ENCODE peak calls at places on chromosomes 4 and X, in five cellular contexts. V is SK-N-SH, T is HepG2, A is A549, B is Panc1. R is an unnamed sample.

GRCh38 chrX:53445977-53446376 is 11.8 kb upstream of the HSD17B10 start:
- DNase-seq in B (no peak), T (peak), A (peak), V (peak), R (peak)

GRCh38 chr4:107818301-107818910 is 6.3 kb upstream of the SGMS2 start:
- DNase-seq in A (no peak), V (no peak), T (no peak), B (no peak), R (peak)

GRCh38 chr4:112800001-112800400 is 163.1 kb downstream of the LARP7 start:
- DNase-seq in V (no peak), B (no peak), A (no peak), T (no peak), R (no peak)

GRCh38 chrX:63930140-63930539 is 145.1 kb upstream of the ARHGEF9 start:
- DNase-seq in B (no peak), A (no peak), T (no peak), V (peak), R (no peak)

GRCh38 chr4:184448828-184449227 is 25.5 kb downstream of the IRF2 start:
- DNase-seq in B (no peak), T (no peak), V (no peak), A (no peak), R (peak)

GRCh38 chrX:56219702-56220101 is 12.5 kb upstream of the KLF8 start:
- DNase-seq in A (no peak), T (peak), V (no peak), B (no peak), R (no peak)

GRCh38 chrX:107700317-107700774 is 72.0 kb downstream of the PRPS1 start:
- DNase-seq in V (no peak), T (no peak), A (no peak), B (no peak), R (no peak)

GRCh38 chr4:73068496-73069337 is 799 bp downstream of the COX18 start:
- DNase-seq in V (peak), B (peak), A (no peak), T (peak), R (peak)

GRCh38 chr4:123892997-123893745 is 496.6 kb downstream of the SPRY1 start:
- DNase-seq in T (peak), B (no peak), A (no peak), V (peak), R (no peak)

GRCh38 chr4:140238353-140239041 is 84.5 kb upstream of the MAML3 start:
- DNase-seq in A (no peak), B (no peak), T (no peak), V (peak), R (peak)

GRCh38 chr4:145061325-145061920 is 36.6 kb downstream of the ANAPC10 start:
- DNase-seq in A (no peak), V (peak), T (peak), B (peak), R (no peak)

GRCh38 chr4:70559216-70559830 is 32.7 kb upstream of the AMBN start:
- DNase-seq in V (peak), T (peak), A (peak), B (peak), R (peak)

GRCh38 chrX:150324035-150324728 is 38.9 kb upstream of the MAMLD1 start:
- DNase-seq in T (peak), V (no peak), B (peak), A (peak), R (no peak)

GRCh38 chrX:80812176-80812575 is 2.5 kb upstream of the BRWD3 start:
- DNase-seq in A (no peak), T (peak), V (peak), B (no peak), R (peak)

GRCh38 chr4:1635452-1635851 is 48.7 kb downstream of the FAM53A start:
- DNase-seq in B (no peak), T (peak), A (no peak), V (no peak), R (no peak)

GRCh38 chrX:44012484-44013096 is 39.4 kb upstream of the NDP start:
- DNase-seq in V (no peak), T (no peak), B (peak), A (peak), R (peak)

GRCh38 chr4:77699731-77700210 is 94.2 kb downstream of the CXCL13 start:
- DNase-seq in T (peak), V (peak), A (no peak), B (no peak), R (no peak)

GRCh38 chrX:129808829-129809745 is 29.3 kb downstream of the SASH3 start:
- DNase-seq in T (no peak), V (no peak), B (no peak), A (no peak), R (no peak)

GRCh38 chr4:40183615-40184411 is 13.0 kb upstream of the RHOH start:
- DNase-seq in T (no peak), B (no peak), A (no peak), V (no peak), R (no peak)

GRCh38 chrX:120514236-120514635 is 45.1 kb upstream of the LAMP2 start:
- DNase-seq in A (peak), B (no peak), V (peak), T (peak), R (no peak)

GRCh38 chrX:123834116-123834515 is 25.7 kb upstream of the XIAP start:
- DNase-seq in T (no peak), V (no peak), A (no peak), B (no peak), R (no peak)

GRCh38 chrX:8921615-8922014 is 112.3 kb downstream of the FAM9B start:
- DNase-seq in A (no peak), V (no peak), T (no peak), B (no peak), R (no peak)

GRCh38 chr4:151960449-151961246 is 199.8 kb upstream of the GATB start:
- DNase-seq in V (no peak), B (no peak), A (no peak), T (no peak), R (no peak)

GRCh38 chr4:3221996-3222395 is 27.0 kb upstream of the MSANTD1 start:
- DNase-seq in A (no peak), B (no peak), V (no peak), T (no peak), R (no peak)

GRCh38 chr4:118410143-118410542 is 57.3 kb upstream of the PRSS12 start:
- DNase-seq in V (peak), T (no peak), B (no peak), A (no peak), R (no peak)

GRCh38 chr4:93687304-93687703 is 141.2 kb upstream of the ATOH1 start:
- DNase-seq in A (no peak), B (no peak), T (no peak), V (no peak), R (no peak)

GRCh38 chrX:106752101-106752678 is 25.7 kb downstream of the RNF128 start:
- DNase-seq in T (no peak), V (no peak), A (no peak), B (no peak), R (no peak)

GRCh38 chr4:148542922-148543623 is 100.9 kb upstream of the NR3C2 start:
- DNase-seq in T (no peak), B (no peak), A (no peak), V (no peak), R (no peak)

GRCh38 chrX:40778861-40779575 is 43.7 kb upstream of the MED14 start:
- DNase-seq in B (no peak), T (no peak), A (no peak), V (no peak), R (no peak)

GRCh38 chr4:183369073-183369472 is 46.8 kb upstream of the CLDN24 start:
- DNase-seq in T (no peak), B (no peak), A (no peak), V (no peak), R (no peak)

GRCh38 chr4:94890579-94890978 is 132.8 kb downstream of the BMPR1B start:
- DNase-seq in V (no peak), A (no peak), B (no peak), T (no peak), R (no peak)

GRCh38 chr4:82005153-82005552 is 368.6 kb downstream of the HNRNPD start:
- DNase-seq in B (no peak), V (no peak), A (no peak), T (no peak), R (no peak)

GRCh38 chr4:38132140-38132673 is 172.0 kb downstream of the PTTG2 start:
- DNase-seq in T (no peak), B (no peak), V (peak), A (no peak), R (no peak)

GRCh38 chr4:7384929-7385890 is 49.5 kb downstream of the PSAPL1 start:
- DNase-seq in A (no peak), T (no peak), B (no peak), V (peak), R (no peak)

GRCh38 chr4:10532155-10532554 is 74.9 kb upstream of the ZNF518B start:
- DNase-seq in V (no peak), A (no peak), B (no peak), T (no peak), R (no peak)

DNA sequence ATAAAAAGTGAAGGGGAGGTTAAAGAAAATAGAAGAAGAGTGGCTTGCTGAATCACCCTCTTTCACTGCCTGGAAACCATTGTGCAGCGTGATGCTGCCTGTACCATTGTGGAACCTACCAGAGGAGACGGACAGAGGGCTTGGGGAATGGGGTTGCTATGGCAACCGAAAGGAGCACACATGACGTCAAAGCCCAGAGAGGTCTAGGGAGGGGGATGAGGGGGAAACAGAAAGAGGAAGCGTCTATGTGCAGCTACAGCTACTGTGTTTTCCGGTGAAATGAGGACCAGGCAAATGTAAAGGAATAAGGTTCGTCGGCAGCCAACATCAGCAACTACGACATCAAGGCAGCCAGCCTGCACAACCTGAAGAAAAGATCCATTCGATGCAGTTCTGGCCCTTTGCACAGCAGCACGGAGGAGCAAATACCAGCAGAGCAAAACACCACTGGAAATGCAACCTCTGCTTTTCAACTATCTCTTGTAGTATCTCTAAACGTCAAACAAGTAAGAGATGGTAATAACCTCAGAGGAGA is at the start of gene MAPK10:
- DNase-seq in A (no peak), B (no peak), V (peak), T (no peak), R (peak)
- TF ChIP-seq REST in A (no peak), B (no peak), V (peak), T (no peak), R (no peak)

DNA sequence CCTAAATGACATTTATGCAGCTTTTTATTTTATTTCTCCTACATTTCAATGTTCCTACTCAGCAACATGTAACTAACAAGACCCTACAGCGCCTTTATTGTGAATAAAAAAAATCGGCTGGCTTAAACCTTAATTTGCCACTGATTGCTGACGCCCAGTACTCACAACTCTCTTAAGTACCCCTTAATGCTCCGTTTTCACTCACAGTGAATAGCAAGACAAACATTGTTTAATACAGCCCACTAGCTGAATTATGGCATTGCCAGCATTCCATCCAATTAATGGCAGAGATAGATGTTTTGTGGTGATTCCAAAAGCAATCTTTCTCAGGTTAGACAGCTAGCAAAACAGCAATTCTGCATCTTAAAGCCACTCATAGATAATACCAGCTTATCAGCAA is 61.1 kb downstream of the PPARGC1A start:
- DNase-seq in T (no peak), A (no peak), V (no peak), B (no peak), R (no peak)
- TF ChIP-seq REST in T (no peak), A (no peak), V (no peak), B (no peak), R (no peak)

GRCh38 chrX:74450803-74451449 is 29.6 kb downstream of the SLC16A2 start:
- DNase-seq in B (peak), V (no peak), T (no peak), A (peak), R (peak)
- TF ChIP-seq REST in B (no peak), V (no peak), T (no peak), A (no peak), R (no peak)

GRCh38 chrX:100745806-100746537 is 14.1 kb upstream of the SYTL4 start:
- DNase-seq in V (no peak), T (no peak), B (no peak), A (no peak), R (no peak)
- TF ChIP-seq REST in V (no peak), T (no peak), B (no peak), A (no peak), R (no peak)

DNA sequence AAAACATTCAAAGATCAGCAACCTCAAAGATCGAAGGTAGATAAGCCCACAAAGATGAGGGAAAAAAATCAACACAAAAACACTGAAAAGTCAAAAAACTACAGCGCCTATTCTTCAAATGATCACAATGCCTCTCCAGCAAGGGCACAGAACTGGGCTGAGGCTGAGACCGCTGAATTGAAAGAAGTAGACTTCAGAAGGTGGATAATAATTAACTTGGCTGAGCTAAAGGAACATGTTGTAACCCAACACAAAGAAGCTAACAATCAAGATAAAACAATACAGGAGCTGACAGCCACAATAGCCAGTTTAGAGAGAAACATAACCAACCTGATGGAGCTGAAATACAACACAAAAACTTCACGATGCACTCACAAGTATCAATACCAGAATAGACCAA is 231.1 kb downstream of the STPG2 start:
- DNase-seq in V (no peak), B (no peak), T (no peak), A (no peak), R (no peak)
- TF ChIP-seq REST in V (no peak), B (no peak), T (no peak), A (no peak), R (no peak)

DNA sequence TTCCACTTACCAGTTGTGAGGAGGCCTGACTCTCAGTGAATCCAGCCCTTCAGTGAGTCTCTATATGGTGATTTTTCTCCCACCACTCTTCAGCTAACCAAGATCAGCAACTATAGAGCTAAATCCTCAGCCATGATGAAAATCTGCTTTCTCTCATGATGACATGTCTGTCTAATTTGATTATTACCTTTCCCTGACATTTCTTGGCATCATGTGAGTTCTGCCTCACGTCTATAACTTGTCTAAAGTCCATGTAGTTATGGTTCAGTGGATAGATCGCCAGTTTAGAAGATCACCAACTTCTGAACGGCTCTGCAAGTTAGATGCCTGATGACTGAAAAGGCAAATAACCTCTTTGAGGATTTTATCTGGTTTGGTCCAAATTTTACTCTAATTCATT is 14.9 kb upstream of the DCAF8L1 start:
- DNase-seq in B (no peak), T (no peak), V (no peak), A (no peak), R (no peak)
- TF ChIP-seq REST in B (no peak), T (no peak), V (no peak), A (no peak), R (no peak)

GRCh38 chr4:169869487-169869886 is 111.7 kb upstream of the HPF1 start:
- DNase-seq in T (no peak), B (no peak), V (no peak), A (no peak), R (no peak)
- TF ChIP-seq REST in T (no peak), B (no peak), V (no peak), A (no peak), R (no peak)

R was measured in HL-60.